ENCODE peak calls at places on chromosomes 12 and 14, in ten cellular contexts. G is HS-5, O is OCI-LY7, L is sigmoid colon, F is GM20000, T is KBM-7, R is H54, V is cardiac fibroblast, Y is endothelial cell of umbilical vein, B is smooth muscle cell of the brain vasculature. E is an unnamed sample.
A peak's percentile ranks its signal among the peaks of the same experiment; 100 is the strongest.

GRCh38 chr14:68000516-68000915 is 180.9 kb downstream of the RAD51B start:
- DNase-seq in G (no peak), F (no peak), Y (peak; percentile 8), L (no peak), V (no peak), T (no peak), R (no peak), B (no peak), O (no peak), E (no peak)

GRCh38 chr12:1607940-1608782 is 13.8 kb upstream of the FBXL14 start:
- DNase-seq in V (peak; percentile 49), G (no peak), O (peak; percentile 61), F (no peak), L (no peak), R (no peak), T (no peak), B (no peak), Y (peak; percentile 28), E (no peak)

GRCh38 chr14:100807496-100807895 is 18.4 kb upstream of the MEG3 start:
- DNase-seq in V (no peak), Y (no peak), F (no peak), O (no peak), R (no peak), G (no peak), T (no peak), L (no peak), B (no peak), E (no peak)

GRCh38 chr14:66426451-66426850 is 59.7 kb upstream of the CCDC196 start:
- DNase-seq in B (no peak), G (no peak), L (no peak), O (no peak), V (no peak), F (no peak), Y (no peak), R (no peak), T (no peak), E (no peak)

GRCh38 chr12:117279606-117280005 is 81.8 kb downstream of the NOS1 start:
- DNase-seq in V (no peak), O (peak; percentile 26), R (no peak), L (no peak), T (no peak), B (no peak), Y (no peak), F (no peak), G (no peak), E (no peak)

GRCh38 chr12:46483572-46484395 is 111.2 kb upstream of the SLC38A2 start:
- DNase-seq in L (no peak), O (no peak), Y (peak; percentile 75), B (no peak), F (no peak), R (no peak), V (peak; percentile 71), T (peak; percentile 14), G (no peak), E (no peak)

GRCh38 chr14:31172084-31172483 is 35.5 kb downstream of the HECTD1 start:
- DNase-seq in T (no peak), G (no peak), R (no peak), F (no peak), V (no peak), B (no peak), L (no peak), Y (no peak), O (no peak), E (no peak)

GRCh38 chr12:23756416-23756815 is 193.1 kb downstream of the SOX5 start:
- DNase-seq in L (no peak), T (no peak), G (no peak), Y (no peak), O (no peak), F (no peak), V (no peak), R (no peak), B (no peak), E (no peak)

GRCh38 chr14:51445001-51445390 is 204.9 kb downstream of the TMX1 start:
- DNase-seq in F (no peak), V (peak; percentile 40), Y (no peak), B (no peak), G (no peak), O (no peak), L (no peak), T (no peak), R (no peak), E (no peak)

GRCh38 chr14:72675126-72675525 is 218.8 kb downstream of the DPF3 start:
- DNase-seq in Y (no peak), B (no peak), O (no peak), F (peak; percentile 43), G (no peak), T (peak; percentile 1), L (no peak), V (no peak), R (no peak), E (no peak)

GRCh38 chr14:91956616-91957015 is 9.1 kb upstream of the FBLN5 start:
- DNase-seq in B (no peak), O (no peak), T (no peak), L (no peak), F (no peak), V (no peak), R (no peak), Y (no peak), G (no peak), E (no peak)

GRCh38 chr12:39297946-39298345 is 145.0 kb downstream of the KIF21A start:
- DNase-seq in V (no peak), R (no peak), G (no peak), O (no peak), T (no peak), B (no peak), F (no peak), L (no peak), Y (no peak), E (no peak)

GRCh38 chr12:130414381-130414780 is 76.7 kb downstream of the PIWIL1 start:
- DNase-seq in R (no peak), Y (no peak), B (no peak), L (no peak), T (no peak), G (no peak), O (no peak), V (no peak), F (no peak), E (no peak)

GRCh38 chr14:101105045-101105444 is 201.5 kb upstream of the RTL1 start:
- DNase-seq in F (no peak), V (no peak), R (no peak), Y (no peak), B (no peak), O (no peak), G (no peak), T (no peak), L (peak; percentile 30), E (no peak)

GRCh38 chr12:643478-644292 is 19.6 kb downstream of the NINJ2 start:
- DNase-seq in B (no peak), G (no peak), Y (peak; percentile 78), L (peak; percentile 68), F (peak; percentile 54), T (peak; percentile 62), R (no peak), O (peak; percentile 49), V (no peak), E (peak; percentile 36)

GRCh38 chr14:74504412-74504811 is 10.8 kb downstream of the ISCA2 start:
- DNase-seq in L (no peak), Y (no peak), T (no peak), O (no peak), R (no peak), V (no peak), B (no peak), G (no peak), F (no peak), E (no peak)

GRCh38 chr12:30138483-30138882 is 354.7 kb upstream of the TMTC1 start:
- DNase-seq in T (no peak), R (no peak), O (no peak), L (no peak), B (no peak), G (no peak), Y (no peak), F (no peak), V (peak; percentile 48), E (no peak)

E was measured in PC-9.